ENCODE peak calls at places on chromosomes 2 and 18, in four cellular contexts. Z is A549, I is IMR-90, F is tibial nerve. L is an unnamed sample.

GRCh38 chr18:43830905-43831304 is 553.6 kb upstream of the SYT4 start:
- DNase-seq in F (no peak), I (no peak), Z (no peak), L (no peak)

GRCh38 chr2:19746611-19747309 is 155.0 kb downstream of the TTC32 start:
- DNase-seq in Z (peak), I (peak), F (no peak), L (no peak)

GRCh38 chr2:32947484-32948143 is 861 bp downstream of the LTBP1 start:
- DNase-seq in Z (peak), F (no peak), I (peak), L (no peak)

GRCh38 chr2:205745661-205746407 is 63.5 kb downstream of the NRP2 start:
- DNase-seq in Z (no peak), F (no peak), I (no peak), L (no peak)

GRCh38 chr18:44246001-44246400 is 434.7 kb upstream of the SETBP1 start:
- DNase-seq in Z (no peak), F (no peak), I (no peak), L (no peak)

GRCh38 chr2:126378176-126378575 is 277.8 kb upstream of the GYPC start:
- DNase-seq in F (no peak), Z (no peak), I (no peak), L (no peak)

GRCh38 chr2:159933727-159934049 is 128.7 kb downstream of the PLA2R1 start:
- DNase-seq in Z (no peak), I (no peak), F (no peak), L (no peak)

GRCh38 chr2:22798389-22798788 is 586.6 kb upstream of the KLHL29 start:
- DNase-seq in F (no peak), Z (no peak), I (no peak), L (no peak)

GRCh38 chr2:128369126-128369555 is 50.5 kb upstream of the HS6ST1 start:
- DNase-seq in I (peak), Z (no peak), F (no peak), L (no peak)

GRCh38 chr2:239259603-239260298 is 141.1 kb downstream of the HDAC4 start:
- DNase-seq in Z (no peak), I (no peak), F (no peak), L (peak)

GRCh38 chr2:216292886-216293291 is 79.4 kb downstream of the MARCHF4 start:
- DNase-seq in I (no peak), Z (no peak), F (no peak), L (no peak)

GRCh38 chr2:144948205-144948855 is 428.4 kb upstream of the ZEB2 start:
- DNase-seq in I (no peak), F (no peak), Z (no peak), L (no peak)

GRCh38 chr2:109402180-109402579 is 211.6 kb downstream of the SEPTIN10 start:
- DNase-seq in I (no peak), F (no peak), Z (no peak), L (no peak)

GRCh38 chr2:190408538-190409271 is 550 bp downstream of the MFSD6 start:
- DNase-seq in F (peak), Z (peak), I (no peak), L (no peak)

GRCh38 chr2:123971564-123972318 is 53.3 kb upstream of the CNTNAP5 start:
- DNase-seq in F (no peak), I (no peak), Z (no peak), L (no peak)

GRCh38 chr2:20378891-20379519 is 28.4 kb upstream of the PUM2 start:
- DNase-seq in Z (peak), F (peak), I (peak), L (peak)

GRCh38 chr18:36127866-36128845 is 984 bp downstream of the SLC39A6 start:
- DNase-seq in Z (peak), F (no peak), I (peak), L (no peak)

GRCh38 chr2:222919841-222920609 is 59.2 kb downstream of the ACSL3 start:
- DNase-seq in Z (peak), I (peak), F (no peak), L (peak)

GRCh38 chr2:48829569-48829968 is 74.0 kb upstream of the LHCGR start:
- DNase-seq in F (no peak), I (no peak), Z (no peak), L (no peak)

GRCh38 chr18:74626311-74626874 is 28.7 kb downstream of the ZNF407 start:
- DNase-seq in F (no peak), Z (no peak), I (no peak), L (no peak)

GRCh38 chr2:157894694-157895450 is 18.7 kb upstream of the ACVR1 start:
- DNase-seq in I (peak), Z (no peak), F (peak), L (no peak)

GRCh38 chr18:12645264-12645663 is 12.6 kb downstream of the SPIRE1 start:
- DNase-seq in F (no peak), Z (no peak), I (no peak), L (no peak)

GRCh38 chr2:20430461-20431302 is 16.2 kb upstream of the RHOB start:
- DNase-seq in F (peak), I (peak), Z (no peak), L (no peak)

GRCh38 chr2:226797289-226797988 is 2.2 kb downstream of the IRS1 start:
- DNase-seq in Z (no peak), F (no peak), I (peak), L (peak)

GRCh38 chr2:23414876-23415275 is 29.9 kb downstream of the KLHL29 start:
- DNase-seq in F (no peak), I (peak), Z (peak), L (no peak)

GRCh38 chr2:854460-854859 is 96.2 kb upstream of the SNTG2 start:
- DNase-seq in I (no peak), Z (peak), F (peak), L (no peak)

GRCh38 chr2:142533083-142533482 is 344.4 kb upstream of the KYNU start:
- DNase-seq in Z (no peak), F (no peak), I (no peak), L (no peak)

GRCh38 chr2:143792602-143793001 is 663.4 kb downstream of the ARHGAP15 start:
- DNase-seq in Z (no peak), F (no peak), I (no peak), L (no peak)

GRCh38 chr2:26300234-26300641 is 45.7 kb upstream of the SELENOI start:
- DNase-seq in Z (no peak), I (peak), F (peak), L (no peak)

GRCh38 chr2:62050456-62051045 is 145.1 kb downstream of the COMMD1 start:
- DNase-seq in F (no peak), I (no peak), Z (no peak), L (no peak)

GRCh38 chr2:35821675-35822074 is 533.9 kb upstream of the CRIM1 start:
- DNase-seq in F (no peak), Z (no peak), I (no peak), L (no peak)

GRCh38 chr2:238439912-238440311 is 13.2 kb downstream of the ASB1 start:
- DNase-seq in Z (no peak), F (no peak), I (no peak), L (no peak)

GRCh38 chr2:33366473-33366872 is 110.0 kb upstream of the RASGRP3 start:
- DNase-seq in Z (no peak), I (no peak), F (no peak), L (peak)

GRCh38 chr2:34447097-34447496 is 848.0 kb upstream of the FAM98A start:
- DNase-seq in F (no peak), I (no peak), Z (no peak), L (no peak)

GRCh38 chr2:136117909-136118818 is at the start of gene CXCR4:
- DNase-seq in Z (peak), F (peak), I (peak), L (no peak)

GRCh38 chr18:71799016-71799673 is 745.0 kb downstream of the CBLN2 start:
- DNase-seq in I (peak), Z (no peak), F (no peak), L (no peak)

GRCh38 chr2:216057688-216058193 is 23.9 kb downstream of the PECR start:
- DNase-seq in F (no peak), Z (peak), I (peak), L (no peak)

DNA sequence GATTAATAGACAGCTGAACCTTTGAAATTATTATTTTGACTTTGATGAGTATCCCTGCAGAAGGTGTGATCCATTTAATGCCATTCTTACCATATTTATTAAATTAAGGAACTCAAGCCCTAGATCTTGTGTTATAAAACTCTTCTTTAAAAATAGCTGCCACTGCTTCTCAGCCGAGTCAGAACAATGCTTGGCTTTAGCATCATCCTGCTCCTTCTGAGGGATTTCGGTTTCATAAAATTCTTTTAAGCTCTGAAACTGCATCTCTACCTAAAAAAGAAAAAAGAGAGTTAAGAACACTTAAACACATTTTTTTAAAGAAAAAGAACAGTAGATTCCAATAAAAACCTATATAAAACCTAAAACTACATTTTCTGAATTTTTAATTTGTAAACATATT is 70.7 kb upstream of the TTN start:
- DNase-seq in I (no peak), Z (no peak), F (no peak), L (no peak)
- TF ChIP-seq CTCF in I (no peak), Z (no peak), F (no peak), L (no peak)

GRCh38 chr2:120878970-120879369 is 143.3 kb downstream of the GLI2 start:
- DNase-seq in Z (no peak), I (no peak), F (no peak), L (no peak)
- H3K27ac ChIP-seq in Z (peak), I (no peak), F (no peak), L (peak)

DNA sequence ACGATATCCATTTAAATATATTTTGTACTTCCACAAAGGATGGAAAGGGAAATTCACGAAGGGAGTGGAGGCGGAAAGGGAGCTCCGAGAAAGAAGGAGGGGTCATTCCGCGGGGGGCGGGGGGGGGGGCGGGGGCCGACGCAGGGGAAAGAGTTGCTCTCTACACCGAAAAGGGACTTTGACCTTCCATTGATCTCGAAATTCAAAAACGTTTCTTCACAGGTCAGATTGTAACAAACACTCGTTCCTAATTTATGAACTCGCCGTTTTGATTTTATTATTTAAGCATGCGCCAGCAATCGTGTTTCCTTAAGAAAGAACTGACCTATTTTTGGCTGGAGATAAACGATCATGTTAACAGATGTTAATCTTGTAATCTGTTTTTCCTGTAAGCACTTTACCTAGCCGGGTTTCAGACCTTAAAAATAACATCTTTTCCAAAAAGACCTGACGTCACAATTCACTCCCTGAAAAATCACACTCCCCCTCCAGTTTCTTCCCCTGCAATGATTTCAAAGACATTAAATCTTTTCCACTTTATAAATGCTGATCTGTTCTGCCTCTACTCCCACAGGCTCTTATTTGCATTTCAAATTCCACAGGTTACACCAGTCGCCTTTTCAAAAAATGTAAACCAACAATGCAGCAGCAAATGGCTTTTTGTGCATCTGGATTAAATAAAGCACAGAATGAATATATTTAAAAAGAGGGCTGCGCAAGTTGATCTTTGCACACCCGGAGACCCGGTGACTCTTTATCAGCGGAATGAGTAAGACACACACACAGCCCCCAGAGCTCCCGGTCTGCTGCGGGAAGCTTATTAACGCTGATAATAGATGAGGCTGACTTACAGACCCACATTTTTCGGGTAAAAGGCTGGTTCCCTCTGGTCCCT is 1.6 kb downstream of the ZNF516 start:
- DNase-seq in I (peak), Z (peak), F (peak), L (no peak)
- TF ChIP-seq POLR2A in I (no peak), Z (no peak), F (no peak), L (peak)

DNA sequence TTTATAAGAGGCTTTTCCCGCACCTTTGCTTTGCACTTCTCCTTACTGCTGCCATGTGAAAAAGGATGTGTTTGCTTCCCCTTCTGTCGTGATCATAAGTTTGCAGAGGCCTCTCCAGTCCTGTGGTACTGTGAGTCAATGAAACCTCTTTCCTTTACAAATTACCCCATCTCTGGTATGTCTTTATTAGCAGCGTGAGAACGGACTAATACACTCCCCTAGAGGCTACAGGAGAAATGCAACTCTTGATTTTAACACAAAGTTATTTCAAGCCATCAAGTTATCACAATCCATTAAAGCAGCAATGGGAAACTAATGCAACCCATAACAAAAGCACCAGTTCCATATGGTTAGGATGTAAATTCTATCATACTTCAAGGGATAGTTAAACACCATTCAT is 1378.8 kb upstream of the DDX18 start:
- DNase-seq in F (no peak), I (no peak), Z (no peak), L (no peak)
- TF ChIP-seq CTCF in F (no peak), I (no peak), Z (no peak), L (no peak)

GRCh38 chr2:182422864-182423263 is 4.0 kb downstream of the PDE1A start:
- DNase-seq in F (no peak), I (no peak), Z (no peak), L (no peak)

GRCh38 chr2:182426082-182426914 is 538 bp downstream of the PDE1A start:
- DNase-seq in F (no peak), I (peak), Z (no peak), L (no peak)

GRCh38 chr2:182432051-182432450 is 5.2 kb upstream of the PDE1A start:
- DNase-seq in F (no peak), Z (no peak), I (peak), L (no peak)

DNA sequence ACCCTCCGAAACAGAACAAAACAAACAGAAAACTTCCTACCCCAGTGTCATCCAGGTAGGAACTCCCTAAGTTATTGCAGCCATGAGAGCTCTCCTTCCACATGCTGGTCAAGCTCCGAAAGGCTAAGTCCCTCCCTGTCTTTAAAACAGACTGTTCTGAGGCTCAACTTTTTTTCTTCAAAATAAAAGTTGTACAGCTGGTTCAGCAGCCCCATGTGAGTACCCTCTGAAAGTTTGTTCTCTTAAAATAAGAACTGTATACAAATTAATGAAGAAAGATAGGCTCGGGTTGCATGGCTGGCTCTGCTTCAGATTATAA is at the start of gene PDE1A:
- DNase-seq in Z (no peak), F (no peak), I (no peak), L (no peak)
- H3K27ac ChIP-seq in Z (peak), F (peak), I (peak), L (peak)